ENCODE peak calls at places on chromosomes 12 and 14, in nine cellular contexts. H, X, T, V, R, W, F, P and A are unnamed samples.

GRCh38 chr14:49679271-49679670 is 8.7 kb downstream of the POLE2 start:
- DNase-seq in H (no peak), X (no peak), T (no peak), V (peak), R (no peak), W (no peak), F (no peak), P (no peak), A (no peak)

GRCh38 chr12:46963977-46964376 is 115.4 kb upstream of the PCED1B start:
- DNase-seq in H (no peak), X (no peak), T (no peak), V (no peak), R (no peak), W (no peak), F (no peak), P (no peak), A (no peak)

GRCh38 chr14:90625445-90625844 is 190.8 kb downstream of the TTC7B start:
- DNase-seq in H (no peak), X (no peak), T (no peak), V (no peak), R (no peak), W (no peak), F (no peak), P (no peak), A (no peak)

GRCh38 chr12:72141381-72141780 is 130.8 kb upstream of the TRHDE start:
- DNase-seq in H (no peak), X (no peak), T (no peak), V (peak), R (no peak), W (no peak), F (no peak), P (no peak), A (peak)

GRCh38 chr12:89976866-89977265 is 268.2 kb upstream of the ATP2B1 start:
- DNase-seq in H (no peak), X (no peak), T (no peak), V (no peak), R (no peak), W (no peak), F (no peak), P (no peak), A (no peak)

GRCh38 chr14:81427348-81428058 is 27.4 kb upstream of the STON2 start:
- DNase-seq in H (peak), X (no peak), T (no peak), V (no peak), R (peak), W (peak), F (no peak), P (no peak), A (no peak)

GRCh38 chr12:132788375-132789098 is 26.9 kb upstream of the ANKLE2 start:
- DNase-seq in H (no peak), X (no peak), T (no peak), V (no peak), R (no peak), W (no peak), F (no peak), P (no peak), A (no peak)

GRCh38 chr14:105491366-105492006 is 440 bp downstream of the TEDC1 start:
- DNase-seq in H (peak), X (peak), T (peak), V (peak), R (peak), W (peak), F (no peak), P (peak), A (peak)

GRCh38 chr12:67720383-67720856 is 71.9 kb downstream of the DYRK2 start:
- DNase-seq in H (no peak), X (no peak), T (no peak), V (peak), R (no peak), W (no peak), F (no peak), P (no peak), A (no peak)

GRCh38 chr12:82760423-82760822 is 73.7 kb downstream of the TMTC2 start:
- DNase-seq in H (no peak), X (no peak), T (no peak), V (no peak), R (no peak), W (no peak), F (no peak), P (no peak), A (no peak)

DNA sequence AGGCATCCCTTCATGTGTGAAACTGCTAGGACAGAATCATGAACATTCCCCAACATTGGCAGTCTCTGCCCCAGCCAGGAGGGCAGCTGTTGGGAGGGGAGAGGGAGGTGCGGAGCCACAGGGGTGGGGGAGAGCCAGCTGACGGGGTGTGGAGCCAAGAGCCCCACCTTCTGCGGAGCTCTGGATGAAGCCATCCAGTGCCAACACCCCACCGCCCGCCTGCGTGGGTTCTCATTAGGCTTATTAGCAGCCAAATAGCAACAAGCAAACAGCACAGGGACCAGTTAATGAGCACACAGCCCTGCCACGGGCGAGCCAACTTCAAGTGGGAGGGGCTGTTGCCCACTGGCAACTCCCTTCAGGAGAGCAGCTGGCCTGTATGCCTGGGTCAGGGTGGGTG is 12.1 kb downstream of the LTBP2 start:
- DNase-seq in H (no peak), X (no peak), T (no peak), V (no peak), R (no peak), W (no peak), F (no peak), P (no peak), A (no peak)
- H3K27ac ChIP-seq in H (peak), X (no peak), T (no peak), V (peak), R (peak), W (peak), F (no peak), P (peak), A (no peak)

GRCh38 chr12:114213055-114213561 is 192.8 kb downstream of the TBX5 start:
- DNase-seq in H (no peak), X (no peak), T (no peak), V (no peak), R (no peak), W (no peak), F (no peak), P (no peak), A (no peak)
- H3K4me3 ChIP-seq in H (no peak), X (no peak), T (no peak), V (no peak), R (no peak), W (no peak), F (no peak), P (no peak), A (no peak)

DNA sequence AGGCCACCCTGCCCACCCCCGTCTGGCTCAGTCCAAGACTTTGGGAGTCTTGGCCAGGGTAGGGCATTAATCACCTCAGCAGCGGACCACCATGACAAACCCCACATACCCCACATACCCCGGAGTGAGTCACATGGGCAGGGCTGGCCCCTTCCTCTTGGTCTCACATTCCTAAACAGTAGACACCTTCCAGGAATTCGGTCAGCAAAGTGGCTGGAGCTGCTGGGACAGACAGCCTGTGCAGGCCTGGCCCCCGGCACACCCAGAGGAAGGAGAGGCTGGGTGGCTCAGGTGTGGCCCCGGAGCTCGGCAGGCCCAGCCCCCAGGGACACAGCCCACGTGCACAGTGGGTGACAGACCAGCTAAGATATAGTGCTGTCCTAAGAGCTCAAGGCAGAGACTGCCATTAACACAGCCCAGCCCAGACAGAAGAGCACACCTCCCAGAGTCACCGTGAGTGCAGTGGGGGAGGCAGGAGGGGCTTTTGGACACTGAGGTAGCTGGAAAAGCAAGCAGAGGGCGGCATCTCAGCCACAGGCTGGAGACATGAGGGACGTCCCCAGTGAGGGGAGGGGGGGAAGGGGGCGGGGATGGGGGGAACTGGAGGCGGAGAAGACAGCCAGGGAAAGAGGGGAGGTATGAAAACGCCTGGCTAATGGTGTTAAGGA is 24.0 kb downstream of the CCDC85C start:
- DNase-seq in H (peak), X (no peak), T (no peak), V (peak), R (no peak), W (no peak), F (no peak), P (peak), A (no peak)
- H3K27ac ChIP-seq in H (peak), X (no peak), T (no peak), V (peak), R (no peak), W (peak), F (no peak), P (peak), A (no peak)

GRCh38 chr12:117583677-117584076 is 222.3 kb upstream of the NOS1 start:
- DNase-seq in H (no peak), X (no peak), T (no peak), V (no peak), R (no peak), W (no peak), F (no peak), P (peak), A (no peak)
- H3K4me3 ChIP-seq in H (no peak), X (no peak), T (no peak), V (no peak), R (no peak), W (no peak), F (no peak), P (no peak), A (no peak)

GRCh38 chr14:34222122-34222521 is 239.9 kb downstream of the SPTSSA start:
- DNase-seq in H (no peak), X (no peak), T (no peak), V (no peak), R (no peak), W (no peak), F (no peak), P (no peak), A (no peak)

GRCh38 chr14:34220311-34220710 is 241.7 kb downstream of the SPTSSA start:
- DNase-seq in H (no peak), X (no peak), T (no peak), V (no peak), R (no peak), W (no peak), F (no peak), P (no peak), A (no peak)

GRCh38 chr14:34218866-34219265 is 243.2 kb downstream of the SPTSSA start:
- DNase-seq in H (no peak), X (no peak), T (no peak), V (no peak), R (no peak), W (no peak), F (no peak), P (no peak), A (no peak)

GRCh38 chr14:34220921-34221320 is 241.1 kb downstream of the SPTSSA start:
- DNase-seq in H (no peak), X (no peak), T (no peak), V (no peak), R (no peak), W (no peak), F (no peak), P (no peak), A (peak)

GRCh38 chr14:34219661-34220060 is 242.4 kb downstream of the SPTSSA start:
- DNase-seq in H (no peak), X (no peak), T (no peak), V (no peak), R (no peak), W (no peak), F (no peak), P (no peak), A (no peak)
- H3K27ac ChIP-seq in H (no peak), X (no peak), T (no peak), V (no peak), R (no peak), W (no peak), F (no peak), P (no peak), A (no peak)

DNA sequence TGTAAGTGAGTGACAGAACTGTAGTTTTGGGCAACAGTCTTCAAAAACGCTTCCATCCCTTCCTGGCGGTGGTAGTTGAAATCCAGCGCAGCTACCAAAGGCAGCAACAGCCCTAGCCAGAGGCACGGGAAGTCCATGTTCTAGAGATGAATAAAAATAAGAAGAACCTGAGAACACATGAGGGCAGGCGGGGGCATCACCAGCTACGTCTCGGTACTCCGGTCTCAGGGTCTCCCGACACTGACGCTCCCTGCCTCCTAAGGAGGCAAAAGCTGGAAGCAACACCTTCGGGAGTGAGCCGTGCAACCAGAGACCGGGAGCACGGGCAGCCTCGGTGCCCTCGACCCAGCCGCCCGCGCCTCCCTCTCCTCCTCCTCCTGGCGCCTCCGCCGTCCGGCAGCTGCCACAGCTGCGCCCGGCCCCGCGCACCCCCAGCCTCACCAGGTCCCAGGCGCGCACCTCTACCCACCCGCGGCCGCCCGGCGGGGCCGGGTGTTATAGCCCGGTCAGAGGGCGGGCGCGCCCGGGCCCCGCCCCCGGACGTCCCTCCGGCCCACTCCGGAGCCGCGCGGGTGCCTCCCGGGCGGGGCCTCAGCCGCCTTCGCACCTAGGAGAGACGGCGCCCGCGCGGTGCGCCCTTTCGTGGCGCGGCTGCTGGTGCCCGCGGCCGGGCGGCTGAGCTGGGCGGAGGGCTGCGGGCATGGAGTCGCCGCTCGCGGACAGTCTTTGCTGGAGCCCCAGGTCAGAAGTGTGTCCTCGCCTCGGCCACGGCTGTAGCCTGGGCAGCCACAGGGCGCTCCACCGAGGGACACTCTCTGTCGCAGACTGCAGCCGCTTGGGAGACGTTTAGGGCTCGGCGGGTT is at the start of gene CPM:
- DNase-seq in H (peak), X (peak), T (peak), V (peak), R (peak), W (peak), F (peak), P (peak), A (peak)
- H3K4me3 ChIP-seq in H (peak), X (peak), T (peak), V (peak), R (peak), W (peak), F (peak), P (peak), A (peak)

GRCh38 chr12:84077692-84078091 is 834.9 kb downstream of the SLC6A15 start:
- DNase-seq in H (no peak), X (no peak), T (no peak), V (peak), R (no peak), W (no peak), F (no peak), P (no peak), A (no peak)

GRCh38 chr12:84079621-84080020 is 833.0 kb downstream of the SLC6A15 start:
- DNase-seq in H (no peak), X (no peak), T (no peak), V (peak), R (no peak), W (no peak), F (no peak), P (no peak), A (no peak)
- H3K27ac ChIP-seq in H (no peak), X (no peak), T (no peak), V (no peak), R (no peak), W (no peak), F (no peak), P (no peak), A (no peak)